ENCODE peak calls at places on chromosomes 11 and 22, in seven cellular contexts. J is GM23248, N is fibroblast of lung, F is AG04449, V is dorsolateral prefrontal cortex, Z is heart left ventricle, U is A549. Q is an unnamed sample.

GRCh38 chr22:37406836-37407235 is 20.4 kb downstream of the ELFN2 start:
- DNase-seq in N (no peak), V (no peak), F (no peak), U (no peak), J (no peak), Z (no peak), Q (no peak)

GRCh38 chr22:47570851-47571250 is 808.4 kb downstream of the TBC1D22A start:
- DNase-seq in J (no peak), N (no peak), Z (no peak), V (no peak), F (no peak), U (no peak), Q (no peak)

GRCh38 chr11:2477254-2477653 is 32.4 kb downstream of the KCNQ1 start:
- DNase-seq in F (no peak), U (no peak), V (no peak), J (no peak), Z (no peak), N (no peak), Q (no peak)

GRCh38 chr11:18594999-18595749 is 4.4 kb upstream of the MISFA start:
- DNase-seq in F (no peak), V (no peak), U (no peak), N (peak), J (peak), Z (no peak), Q (no peak)

GRCh38 chr22:49437956-49438355 is 389.7 kb downstream of the BRD1 start:
- DNase-seq in F (no peak), J (no peak), N (no peak), V (no peak), U (no peak), Z (no peak), Q (no peak)

GRCh38 chr11:102138677-102139076 is 28.4 kb downstream of the YAP1 start:
- DNase-seq in F (peak), U (no peak), J (peak), N (peak), V (no peak), Z (no peak), Q (no peak)

GRCh38 chr11:44505591-44506054 is 59.8 kb upstream of the CD82 start:
- DNase-seq in F (no peak), V (no peak), Z (no peak), U (no peak), N (peak), J (peak), Q (no peak)

GRCh38 chr22:37676691-37677627 is 1.5 kb downstream of the LGALS1 start:
- DNase-seq in U (peak), N (peak), F (peak), Z (peak), V (peak), J (peak), Q (peak)

GRCh38 chr22:48488611-48489456 is 1338.8 kb downstream of the BRD1 start:
- DNase-seq in Z (no peak), V (no peak), N (no peak), U (no peak), J (peak), F (no peak), Q (no peak)

GRCh38 chr11:115409691-115410220 is 94.5 kb downstream of the CADM1 start:
- DNase-seq in J (no peak), Z (no peak), V (no peak), U (peak), N (peak), F (no peak), Q (no peak)

GRCh38 chr22:19756288-19757128 is 4.1 kb upstream of the TBX1 start:
- DNase-seq in N (no peak), U (peak), V (no peak), F (no peak), Z (no peak), J (peak), Q (peak)
- H3K4me3 ChIP-seq in N (no peak), U (peak), V (no peak), F (no peak), Z (no peak), J (no peak), Q (no peak)

DNA sequence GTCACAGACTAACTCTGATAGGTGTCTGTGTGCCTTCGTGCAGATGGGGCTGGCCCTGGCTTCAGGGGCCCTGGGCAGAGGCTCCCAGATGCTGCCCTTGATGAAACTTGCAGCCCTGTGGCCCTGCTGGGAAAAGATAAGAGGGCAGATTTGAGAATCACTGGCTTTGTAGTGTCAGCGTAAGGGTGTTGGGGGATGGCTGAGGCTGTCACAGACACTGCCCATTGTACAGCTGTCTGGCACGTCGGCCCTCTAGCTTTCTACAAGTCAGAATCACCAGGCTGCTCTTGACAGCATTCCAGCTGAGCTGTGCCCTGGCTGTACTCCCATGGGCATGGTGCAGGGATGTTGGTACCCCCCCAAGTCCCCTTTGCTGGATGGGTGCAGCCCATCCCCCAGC is 162.4 kb upstream of the NECTIN1 start:
- DNase-seq in U (no peak), J (no peak), F (no peak), N (no peak), Z (peak), V (peak), Q (no peak)
- H3K4me3 ChIP-seq in U (no peak), J (no peak), F (no peak), N (no peak), Z (no peak), V (no peak), Q (no peak)

GRCh38 chr22:27314276-27314807 is 487.2 kb downstream of the MN1 start:
- DNase-seq in J (no peak), U (no peak), F (no peak), Z (no peak), V (no peak), N (no peak), Q (no peak)

GRCh38 chr22:27312567-27313507 is 488.7 kb downstream of the MN1 start:
- DNase-seq in V (no peak), Z (peak), J (no peak), U (no peak), N (no peak), F (no peak), Q (no peak)

GRCh38 chr22:27310966-27311665 is 490.4 kb downstream of the MN1 start:
- DNase-seq in V (no peak), F (no peak), N (no peak), U (no peak), Z (no peak), J (no peak), Q (no peak)

GRCh38 chr22:27309713-27310112 is 491.8 kb downstream of the MN1 start:
- DNase-seq in Z (no peak), N (no peak), J (no peak), V (no peak), U (no peak), F (no peak), Q (no peak)

GRCh38 chr22:27311666-27312566 is 489.6 kb downstream of the MN1 start:
- DNase-seq in U (no peak), N (no peak), J (no peak), F (no peak), V (no peak), Z (no peak), Q (no peak)
- H3K4me3 ChIP-seq in U (no peak), N (no peak), J (no peak), F (peak), V (no peak), Z (no peak), Q (no peak)

GRCh38 chr22:17260950-17261349 is 41.7 kb upstream of the ADA2 start:
- DNase-seq in V (no peak), F (no peak), U (no peak), Z (no peak), J (no peak), N (no peak), Q (no peak)

GRCh38 chr22:17258015-17258827 is 39.0 kb upstream of the ADA2 start:
- DNase-seq in N (peak), V (no peak), Z (peak), F (no peak), J (peak), U (no peak), Q (peak)

GRCh38 chr22:17260291-17260690 is 41.1 kb upstream of the ADA2 start:
- DNase-seq in Z (no peak), U (no peak), V (no peak), N (no peak), J (no peak), F (no peak), Q (no peak)

GRCh38 chr22:17257091-17257490 is 37.9 kb upstream of the ADA2 start:
- DNase-seq in U (no peak), J (no peak), N (no peak), F (no peak), V (no peak), Z (no peak), Q (no peak)

GRCh38 chr22:17257578-17257977 is 38.3 kb upstream of the ADA2 start:
- DNase-seq in Z (no peak), F (no peak), J (no peak), N (no peak), U (no peak), V (no peak), Q (no peak)
- H3K4me3 ChIP-seq in Z (no peak), F (no peak), J (no peak), N (no peak), U (no peak), V (peak), Q (peak)

GRCh38 chr11:20162824-20163777 is 2.8 kb upstream of the DBX1 start:
- DNase-seq in V (no peak), F (no peak), J (peak), N (peak), U (peak), Z (no peak), Q (peak)
- H3K4me3 ChIP-seq in V (peak), F (peak), J (peak), N (peak), U (peak), Z (no peak), Q (no peak)

GRCh38 chr11:119223856-119224255 is 17.7 kb downstream of the CBL start:
- DNase-seq in F (no peak), U (no peak), N (peak), J (peak), Z (no peak), V (no peak), Q (no peak)

GRCh38 chr11:119222308-119222707 is 16.2 kb downstream of the CBL start:
- DNase-seq in J (peak), V (no peak), F (no peak), N (peak), U (no peak), Z (no peak), Q (no peak)

GRCh38 chr11:119222891-119223290 is 16.8 kb downstream of the CBL start:
- DNase-seq in U (no peak), N (no peak), Z (no peak), J (no peak), F (no peak), V (no peak), Q (no peak)

GRCh38 chr11:119218141-119218878 is 12.2 kb downstream of the CBL start:
- DNase-seq in F (peak), J (peak), U (peak), Z (no peak), V (no peak), N (peak), Q (no peak)
- H3K4me3 ChIP-seq in F (no peak), J (no peak), U (no peak), Z (no peak), V (no peak), N (no peak), Q (no peak)

GRCh38 chr22:29307658-29308147 is 1.3 kb downstream of the GAS2L1 start:
- DNase-seq in U (no peak), F (no peak), J (no peak), V (no peak), N (no peak), Z (no peak), Q (no peak)

GRCh38 chr22:29309332-29310064 is 3.0 kb downstream of the GAS2L1 start:
- DNase-seq in Z (peak), U (no peak), V (peak), F (no peak), N (no peak), J (peak), Q (no peak)

GRCh38 chr22:29308791-29309262 is 2.4 kb downstream of the GAS2L1 start:
- DNase-seq in U (no peak), V (no peak), Z (no peak), J (peak), N (peak), F (no peak), Q (peak)

GRCh38 chr22:29306830-29307657 is 594 bp downstream of the GAS2L1 start:
- DNase-seq in V (no peak), J (peak), U (peak), F (no peak), N (peak), Z (peak), Q (no peak)

GRCh38 chr22:29308148-29308790 is 1.8 kb downstream of the GAS2L1 start:
- DNase-seq in Z (no peak), J (no peak), V (no peak), F (no peak), N (no peak), U (no peak), Q (no peak)
- H3K4me3 ChIP-seq in Z (peak), J (peak), V (peak), F (peak), N (peak), U (no peak), Q (no peak)

DNA sequence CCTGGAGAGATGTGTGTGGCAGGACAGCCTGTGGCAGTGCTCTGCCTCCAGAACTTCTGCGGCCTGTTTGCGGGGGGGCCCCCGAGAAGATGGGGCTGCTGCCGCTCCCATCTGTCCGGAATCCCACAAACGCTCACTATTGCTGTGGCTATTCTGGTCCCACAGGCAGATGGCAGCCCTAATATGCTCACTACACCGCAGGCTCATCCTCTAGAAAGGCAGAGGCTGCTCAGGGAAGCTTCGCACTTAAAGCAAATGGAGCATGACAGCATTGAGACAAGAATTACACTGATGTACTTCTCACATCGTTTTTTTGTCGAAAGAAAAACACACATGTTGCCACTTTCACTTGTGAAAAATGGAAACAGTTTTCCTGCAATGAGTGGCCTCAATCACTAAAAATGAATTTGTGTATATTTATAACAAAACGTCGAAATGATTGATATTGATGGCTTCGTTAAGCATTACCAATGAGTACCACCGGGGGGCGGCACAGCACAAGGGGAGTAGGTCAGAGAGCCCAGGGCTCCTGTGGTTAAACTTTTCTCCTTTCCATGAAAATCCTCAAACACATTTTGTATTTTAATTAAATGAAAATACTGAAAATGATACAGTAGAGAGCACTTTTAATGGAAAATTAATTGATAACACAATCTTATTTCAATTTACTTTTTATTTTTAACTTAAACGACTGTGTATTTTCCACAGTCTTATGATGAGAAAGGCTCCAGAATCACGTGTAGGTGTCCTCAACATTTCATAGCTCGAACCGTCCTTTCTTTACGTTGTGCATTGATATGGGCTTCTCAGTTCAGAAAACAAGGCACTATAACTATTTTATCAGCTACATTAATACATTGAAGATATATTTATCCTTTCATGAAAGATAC is 69.1 kb downstream of the CTTN start:
- DNase-seq in J (peak), V (peak), N (peak), Z (peak), F (no peak), U (peak), Q (no peak)
- H3K4me3 ChIP-seq in J (no peak), V (no peak), N (no peak), Z (no peak), F (no peak), U (no peak), Q (no peak)

DNA sequence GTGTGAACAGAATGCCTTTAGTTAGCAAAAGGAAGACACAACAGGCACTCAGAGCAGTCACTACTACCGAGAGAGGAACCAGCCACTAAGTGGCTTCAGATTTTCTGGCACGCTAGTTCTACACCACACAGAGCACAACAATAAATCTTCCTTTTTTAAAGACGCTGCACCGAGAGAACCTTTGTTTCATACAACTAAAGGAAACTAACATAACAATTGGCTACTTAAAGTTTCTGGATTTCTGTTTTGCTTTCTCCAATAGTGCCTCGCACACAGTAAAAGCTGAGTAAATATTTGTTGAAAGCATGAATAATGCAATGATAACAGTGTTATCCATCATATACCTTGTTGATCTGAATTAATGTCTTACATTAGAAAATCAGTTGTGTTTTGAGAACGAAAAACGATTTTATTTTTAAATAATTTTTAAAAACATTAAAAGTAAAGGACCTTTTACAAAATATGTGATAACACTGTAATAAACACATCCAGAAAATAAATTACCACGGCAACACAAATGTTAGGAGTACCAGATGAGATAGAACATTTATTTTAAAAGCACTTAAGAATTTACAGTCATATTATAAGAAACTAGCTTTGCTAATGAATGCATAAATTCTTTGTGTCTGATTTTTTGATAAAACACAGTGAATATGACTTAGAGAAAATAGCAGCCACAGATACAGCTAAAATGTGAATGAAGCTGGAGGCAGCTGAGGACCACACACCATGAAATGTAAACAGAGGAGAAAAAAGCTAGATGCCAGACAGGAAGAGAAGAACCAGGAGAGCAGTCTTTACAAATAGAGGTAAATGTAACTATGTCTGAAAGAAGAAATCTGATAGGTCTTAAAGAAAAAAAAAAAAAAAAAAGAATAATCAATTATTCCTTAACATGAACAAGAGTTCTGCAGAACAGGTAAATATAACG is 14.8 kb downstream of the CCDC34 start:
- DNase-seq in N (no peak), J (no peak), F (no peak), Z (no peak), U (peak), V (no peak), Q (no peak)
- H3K4me3 ChIP-seq in N (no peak), J (no peak), F (no peak), Z (no peak), U (peak), V (no peak), Q (no peak)

Q was measured in CD4-positive, CD25-positive, alpha-beta regulatory T cell.